ENCODE peak calls at places on chromosomes 3 and 15, in ten cellular contexts. R is GM23338, L is transverse colon, S is sigmoid colon, Z is GM12878, X is stomach, U is HepG2, F is HL-60, I is K562, D is prostate gland. O is an unnamed sample.

GRCh38 chr15:78950906-78951840 is 6.3 kb upstream of the CTSH start:
- DNase-seq in R (no peak), L (no peak), S (no peak), Z (no peak), X (no peak), U (peak; percentile 61), F (no peak), I (no peak), D (no peak), O (no peak)

GRCh38 chr3:159672728-159673471 is 315.7 kb upstream of the IL12A start:
- DNase-seq in R (peak; percentile 59), L (no peak), S (no peak), Z (no peak), X (no peak), U (no peak), F (no peak), I (no peak), D (no peak), O (no peak)

GRCh38 chr3:60983906-60984305 is 267.3 kb downstream of the FHIT start:
- DNase-seq in R (no peak), L (no peak), S (no peak), Z (no peak), X (no peak), U (no peak), F (no peak), I (no peak), D (no peak), O (no peak)

GRCh38 chr3:43212914-43213611 is 73.3 kb upstream of the SNRK start:
- DNase-seq in R (no peak), L (no peak), S (no peak), Z (peak; percentile 35), X (no peak), U (no peak), F (no peak), I (no peak), D (no peak), O (peak; percentile 67)

GRCh38 chr15:60370105-60370803 is 27.5 kb downstream of the ANXA2 start:
- DNase-seq in R (no peak), L (no peak), S (no peak), Z (no peak), X (no peak), U (no peak), F (no peak), I (no peak), D (no peak), O (peak; percentile 77)

GRCh38 chr3:51687472-51688205 is 16.6 kb downstream of the TEX264 start:
- DNase-seq in R (no peak), L (no peak), S (no peak), Z (no peak), X (no peak), U (no peak), F (no peak), I (no peak), D (no peak), O (no peak)

GRCh38 chr3:105137911-105138310 is 228.8 kb upstream of the ALCAM start:
- DNase-seq in R (no peak), L (no peak), S (no peak), Z (no peak), X (no peak), U (no peak), F (no peak), I (no peak), D (no peak), O (no peak)

GRCh38 chr3:179646177-179646576 is 6.7 kb upstream of the USP13 start:
- DNase-seq in R (no peak), L (no peak), S (no peak), Z (no peak), X (no peak), U (no peak), F (no peak), I (no peak), D (no peak), O (no peak)

GRCh38 chr3:194395767-194396527 is 3.1 kb downstream of the GP5 start:
- DNase-seq in R (peak; percentile 80), L (peak; percentile 41), S (peak; percentile 75), Z (no peak), X (no peak), U (peak; percentile 35), F (peak; percentile 22), I (peak; percentile 65), D (no peak), O (no peak)

GRCh38 chr15:101126618-101127502 is 125.0 kb downstream of the CHSY1 start:
- DNase-seq in R (no peak), L (no peak), S (no peak), Z (no peak), X (no peak), U (no peak), F (no peak), I (no peak), D (no peak), O (no peak)

GRCh38 chr15:90648137-90649070 is 68.7 kb upstream of the BLM start:
- DNase-seq in R (peak; percentile 89), L (peak; percentile 67), S (peak; percentile 93), Z (no peak), X (peak; percentile 68), U (peak; percentile 51), F (peak; percentile 71), I (peak; percentile 67), D (peak; percentile 68), O (no peak)

GRCh38 chr15:74451861-74452835 is 8.8 kb downstream of the UBL7 start:
- DNase-seq in R (no peak), L (no peak), S (no peak), Z (no peak), X (no peak), U (no peak), F (no peak), I (no peak), D (no peak), O (no peak)

GRCh38 chr3:195697582-195698324 is 23.0 kb upstream of the MUC20 start:
- DNase-seq in R (peak; percentile 68), L (no peak), S (no peak), Z (no peak), X (no peak), U (no peak), F (no peak), I (peak; percentile 75), D (no peak), O (no peak)

GRCh38 chr3:16456784-16457415 is 56.6 kb downstream of the RFTN1 start:
- DNase-seq in R (no peak), L (peak; percentile 11), S (no peak), Z (no peak), X (no peak), U (no peak), F (no peak), I (no peak), D (peak; percentile 39), O (no peak)

GRCh38 chr15:51331141-51331540 is 7.3 kb downstream of the CYP19A1 start:
- DNase-seq in R (no peak), L (no peak), S (no peak), Z (no peak), X (no peak), U (no peak), F (no peak), I (no peak), D (no peak), O (no peak)

GRCh38 chr3:49813497-49814174 is at the start of gene UBA7:
- DNase-seq in R (no peak), L (peak; percentile 63), S (peak; percentile 84), Z (no peak), X (peak; percentile 61), U (peak; percentile 74), F (no peak), I (peak; percentile 17), D (peak; percentile 32), O (no peak)
- TF ChIP-seq POLR2AphosphoS5 in R (no peak), L (peak; percentile 40), S (peak; percentile 41), Z (peak; percentile 79), X (peak; percentile 41), U (peak; percentile 16), F (peak; percentile 56), I (no peak), D (peak; percentile 49), O (peak; percentile 48)

DNA sequence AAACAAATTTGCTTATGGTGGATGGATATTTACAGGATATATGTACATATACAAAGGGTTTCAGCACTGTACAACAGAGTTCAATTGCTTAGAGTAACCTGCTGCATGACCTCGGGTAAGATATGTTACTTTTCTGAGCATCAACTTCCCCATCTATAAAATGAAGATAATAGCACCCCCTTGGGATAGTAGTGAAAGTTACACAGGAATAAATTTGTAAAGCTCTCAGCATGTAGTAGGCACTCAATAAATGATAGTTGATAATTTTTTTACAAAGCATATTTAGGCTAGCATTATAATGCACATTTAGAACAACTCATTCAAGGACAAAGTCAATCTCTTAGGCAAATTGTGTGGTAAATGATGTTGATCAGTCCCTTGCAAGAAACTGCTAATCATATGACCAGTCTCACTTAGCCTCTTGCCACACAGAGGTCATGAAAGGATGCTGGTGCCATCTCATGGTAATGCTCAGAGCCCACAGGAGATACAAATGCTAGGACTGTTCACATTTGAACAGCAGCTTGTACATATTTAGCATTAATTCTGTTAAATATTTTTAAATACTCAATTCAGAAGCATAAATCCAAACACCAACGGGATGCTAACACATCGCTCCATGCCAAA is 123.9 kb downstream of the MAGI1 start:
- DNase-seq in R (peak; percentile 41), L (no peak), S (no peak), Z (no peak), X (no peak), U (no peak), F (no peak), I (no peak), D (no peak), O (no peak)
- TF ChIP-seq CTCF in R (peak; percentile 56), L (no peak), S (no peak), Z (peak; percentile 1), X (no peak), U (no peak), F (no peak), I (peak; percentile 29), D (no peak), O (no peak)

GRCh38 chr15:34366271-34367043 is 539 bp downstream of the LPCAT4 start:
- DNase-seq in R (peak; percentile 93), L (peak; percentile 88), S (peak; percentile 81), Z (no peak), X (peak; percentile 74), U (peak; percentile 50), F (peak; percentile 58), I (peak; percentile 72), D (peak; percentile 30), O (no peak)
- TF ChIP-seq POLR2AphosphoS5 in R (peak; percentile 29), L (peak; percentile 71), S (no peak), Z (no peak), X (no peak), U (no peak), F (no peak), I (no peak), D (peak; percentile 16), O (peak; percentile 3)

DNA sequence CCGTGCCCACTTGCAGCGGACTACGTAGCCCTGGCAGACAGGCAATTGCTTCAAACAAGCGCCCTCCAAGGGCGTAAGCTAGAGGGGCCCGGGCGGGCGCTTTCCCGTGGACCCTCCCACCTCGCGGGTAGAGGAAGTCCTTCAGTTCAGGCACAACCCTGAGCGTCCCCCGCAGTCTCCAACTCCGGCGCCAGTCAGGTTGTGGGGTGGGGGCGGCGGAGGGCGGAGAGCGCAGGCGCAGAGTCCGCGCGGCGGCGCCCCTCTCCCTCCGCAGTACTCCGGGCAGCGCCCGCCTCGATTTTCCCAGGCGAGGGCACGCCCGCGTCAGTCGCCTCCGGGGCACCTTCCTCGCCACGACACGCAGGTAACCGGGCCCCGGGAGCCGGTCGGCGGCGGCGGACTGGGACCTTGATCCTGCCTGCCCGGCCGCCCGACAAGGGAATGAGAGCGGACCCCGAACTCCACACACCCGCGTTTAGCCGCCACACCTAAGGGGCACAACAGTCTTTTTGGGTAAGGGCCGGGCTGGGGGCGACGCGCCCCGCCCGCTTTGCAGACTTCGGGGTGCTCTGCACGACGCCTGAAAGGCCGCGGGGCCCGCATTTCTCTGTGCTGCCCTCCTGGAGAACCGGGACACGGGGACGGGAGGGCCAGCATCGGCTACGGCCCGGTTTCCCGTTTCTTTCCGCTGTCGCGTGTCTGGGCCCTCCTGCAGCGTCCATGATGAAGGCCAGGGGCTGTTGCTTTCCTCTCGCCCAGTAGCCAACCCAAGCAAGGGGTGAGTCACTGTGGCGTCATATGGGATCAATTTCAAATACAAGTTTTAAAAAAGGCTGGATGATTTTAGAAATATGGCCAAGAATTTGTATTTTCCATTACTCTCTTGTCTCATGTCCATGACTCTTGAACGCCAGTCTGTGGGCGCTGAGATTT is at the start of gene SLC35G2:
- DNase-seq in R (peak; percentile 86), L (peak; percentile 32), S (peak; percentile 69), Z (no peak), X (peak; percentile 30), U (peak; percentile 55), F (no peak), I (peak; percentile 54), D (peak; percentile 20), O (no peak)
- TF ChIP-seq CTCF in R (no peak), L (no peak), S (no peak), Z (no peak), X (no peak), U (peak; percentile 39), F (no peak), I (no peak), D (no peak), O (no peak)